ENCODE peak calls at places on chromosomes 16 and 17, in nine cellular contexts. One of them, this sample, is unnamed.

GRCh38 chr17:8080208-8080798 is 7.2 kb downstream of the ALOX12B start:
- ATAC-seq in sciatic nerve: peak; percentile 22
- ATAC-seq in activated CD8-positive, alpha-beta T cell treated with anti-CD3 and anti-CD28 coated beads for 36 hours: no peak
- ATAC-seq in right cardiac atrium: no peak
- ATAC-seq in activated T-cell treated with anti-CD3 and anti-CD28 coated beads, Interleukin-2, amount 50 U/mL, for 72 hours: no peak
- ATAC-seq in SK-N-SH treated with all-trans-retinoic acid at 6 μM for 48 hours: no peak
- ATAC-seq in heart left ventricle: no peak
- ATAC-seq in Panc1: peak; percentile 47
- ATAC-seq in memory B cell: no peak
- ATAC-seq in this sample: no peak

GRCh38 chr17:29838961-29839360 is 91.1 kb downstream of the SSH2 start:
- ATAC-seq in sciatic nerve: no peak
- ATAC-seq in activated CD8-positive, alpha-beta T cell treated with anti-CD3 and anti-CD28 coated beads for 36 hours: no peak
- ATAC-seq in right cardiac atrium: peak; percentile 19
- ATAC-seq in activated T-cell treated with anti-CD3 and anti-CD28 coated beads, Interleukin-2, amount 50 U/mL, for 72 hours: no peak
- ATAC-seq in SK-N-SH treated with all-trans-retinoic acid at 6 μM for 48 hours: peak; percentile 79
- ATAC-seq in heart left ventricle: peak; percentile 89
- ATAC-seq in Panc1: no peak
- ATAC-seq in memory B cell: no peak
- ATAC-seq in this sample: peak; percentile 19

GRCh38 chr16:56956756-56957155 is 5.0 kb upstream of the CETP start:
- ATAC-seq in sciatic nerve: no peak
- ATAC-seq in activated CD8-positive, alpha-beta T cell treated with anti-CD3 and anti-CD28 coated beads for 36 hours: peak; percentile 66
- ATAC-seq in right cardiac atrium: no peak
- ATAC-seq in activated T-cell treated with anti-CD3 and anti-CD28 coated beads, Interleukin-2, amount 50 U/mL, for 72 hours: no peak
- ATAC-seq in SK-N-SH treated with all-trans-retinoic acid at 6 μM for 48 hours: no peak
- ATAC-seq in heart left ventricle: no peak
- ATAC-seq in Panc1: no peak
- ATAC-seq in memory B cell: peak; percentile 60
- ATAC-seq in this sample: no peak

GRCh38 chr17:50107790-50108414 is 12.8 kb downstream of the PDK2 start:
- ATAC-seq in sciatic nerve: no peak
- ATAC-seq in activated CD8-positive, alpha-beta T cell treated with anti-CD3 and anti-CD28 coated beads for 36 hours: no peak
- ATAC-seq in right cardiac atrium: no peak
- ATAC-seq in activated T-cell treated with anti-CD3 and anti-CD28 coated beads, Interleukin-2, amount 50 U/mL, for 72 hours: no peak
- ATAC-seq in SK-N-SH treated with all-trans-retinoic acid at 6 μM for 48 hours: no peak
- ATAC-seq in heart left ventricle: no peak
- ATAC-seq in Panc1: no peak
- ATAC-seq in memory B cell: no peak
- ATAC-seq in this sample: peak; percentile 72

GRCh38 chr17:48261297-48261880 is 153.8 kb downstream of the SNX11 start:
- ATAC-seq in sciatic nerve: no peak
- ATAC-seq in activated CD8-positive, alpha-beta T cell treated with anti-CD3 and anti-CD28 coated beads for 36 hours: peak; percentile 62
- ATAC-seq in right cardiac atrium: no peak
- ATAC-seq in activated T-cell treated with anti-CD3 and anti-CD28 coated beads, Interleukin-2, amount 50 U/mL, for 72 hours: no peak
- ATAC-seq in SK-N-SH treated with all-trans-retinoic acid at 6 μM for 48 hours: peak; percentile 83
- ATAC-seq in heart left ventricle: peak; percentile 57
- ATAC-seq in Panc1: peak; percentile 87
- ATAC-seq in memory B cell: no peak
- ATAC-seq in this sample: no peak

GRCh38 chr17:82270651-82271050 is 2.8 kb downstream of the CSNK1D start:
- ATAC-seq in sciatic nerve: no peak
- ATAC-seq in activated CD8-positive, alpha-beta T cell treated with anti-CD3 and anti-CD28 coated beads for 36 hours: no peak
- ATAC-seq in right cardiac atrium: no peak
- ATAC-seq in activated T-cell treated with anti-CD3 and anti-CD28 coated beads, Interleukin-2, amount 50 U/mL, for 72 hours: no peak
- ATAC-seq in SK-N-SH treated with all-trans-retinoic acid at 6 μM for 48 hours: no peak
- ATAC-seq in heart left ventricle: no peak
- ATAC-seq in Panc1: no peak
- ATAC-seq in memory B cell: no peak
- ATAC-seq in this sample: no peak

GRCh38 chr17:35931794-35932419 is 1.3 kb upstream of the RDM1 start:
- ATAC-seq in sciatic nerve: peak; percentile 77
- ATAC-seq in activated CD8-positive, alpha-beta T cell treated with anti-CD3 and anti-CD28 coated beads for 36 hours: no peak
- ATAC-seq in right cardiac atrium: peak; percentile 66
- ATAC-seq in activated T-cell treated with anti-CD3 and anti-CD28 coated beads, Interleukin-2, amount 50 U/mL, for 72 hours: no peak
- ATAC-seq in SK-N-SH treated with all-trans-retinoic acid at 6 μM for 48 hours: peak; percentile 47
- ATAC-seq in heart left ventricle: no peak
- ATAC-seq in Panc1: no peak
- ATAC-seq in memory B cell: no peak
- ATAC-seq in this sample: no peak

GRCh38 chr16:29974291-29975133 is 844 bp downstream of the TAOK2 start:
- ATAC-seq in sciatic nerve: no peak
- ATAC-seq in activated CD8-positive, alpha-beta T cell treated with anti-CD3 and anti-CD28 coated beads for 36 hours: no peak
- ATAC-seq in right cardiac atrium: no peak
- ATAC-seq in activated T-cell treated with anti-CD3 and anti-CD28 coated beads, Interleukin-2, amount 50 U/mL, for 72 hours: no peak
- ATAC-seq in SK-N-SH treated with all-trans-retinoic acid at 6 μM for 48 hours: peak; percentile 11
- ATAC-seq in heart left ventricle: peak; percentile 64
- ATAC-seq in Panc1: no peak
- ATAC-seq in memory B cell: no peak
- ATAC-seq in this sample: peak; percentile 7

GRCh38 chr16:81863630-81864352 is 84.7 kb downstream of the PLCG2 start:
- ATAC-seq in sciatic nerve: no peak
- ATAC-seq in activated CD8-positive, alpha-beta T cell treated with anti-CD3 and anti-CD28 coated beads for 36 hours: no peak
- ATAC-seq in right cardiac atrium: no peak
- ATAC-seq in activated T-cell treated with anti-CD3 and anti-CD28 coated beads, Interleukin-2, amount 50 U/mL, for 72 hours: no peak
- ATAC-seq in SK-N-SH treated with all-trans-retinoic acid at 6 μM for 48 hours: no peak
- ATAC-seq in heart left ventricle: no peak
- ATAC-seq in Panc1: no peak
- ATAC-seq in memory B cell: peak; percentile 78
- ATAC-seq in this sample: no peak

GRCh38 chr16:88672776-88673175 is 9.9 kb upstream of the MVD start:
- ATAC-seq in sciatic nerve: no peak
- ATAC-seq in activated CD8-positive, alpha-beta T cell treated with anti-CD3 and anti-CD28 coated beads for 36 hours: no peak
- ATAC-seq in right cardiac atrium: peak; percentile 17
- ATAC-seq in activated T-cell treated with anti-CD3 and anti-CD28 coated beads, Interleukin-2, amount 50 U/mL, for 72 hours: no peak
- ATAC-seq in SK-N-SH treated with all-trans-retinoic acid at 6 μM for 48 hours: peak; percentile 80
- ATAC-seq in heart left ventricle: peak; percentile 19
- ATAC-seq in Panc1: peak; percentile 59
- ATAC-seq in memory B cell: no peak
- ATAC-seq in this sample: no peak

GRCh38 chr17:9842057-9842758 is 16.5 kb downstream of the GLP2R start:
- ATAC-seq in sciatic nerve: peak; percentile 85
- ATAC-seq in activated CD8-positive, alpha-beta T cell treated with anti-CD3 and anti-CD28 coated beads for 36 hours: no peak
- ATAC-seq in right cardiac atrium: peak; percentile 90
- ATAC-seq in activated T-cell treated with anti-CD3 and anti-CD28 coated beads, Interleukin-2, amount 50 U/mL, for 72 hours: no peak
- ATAC-seq in SK-N-SH treated with all-trans-retinoic acid at 6 μM for 48 hours: no peak
- ATAC-seq in heart left ventricle: peak; percentile 90
- ATAC-seq in Panc1: peak; percentile 56
- ATAC-seq in memory B cell: no peak
- ATAC-seq in this sample: no peak

GRCh38 chr16:17281052-17281451 is 189.7 kb downstream of the XYLT1 start:
- ATAC-seq in sciatic nerve: no peak
- ATAC-seq in activated CD8-positive, alpha-beta T cell treated with anti-CD3 and anti-CD28 coated beads for 36 hours: no peak
- ATAC-seq in right cardiac atrium: no peak
- ATAC-seq in activated T-cell treated with anti-CD3 and anti-CD28 coated beads, Interleukin-2, amount 50 U/mL, for 72 hours: no peak
- ATAC-seq in SK-N-SH treated with all-trans-retinoic acid at 6 μM for 48 hours: no peak
- ATAC-seq in heart left ventricle: no peak
- ATAC-seq in Panc1: no peak
- ATAC-seq in memory B cell: no peak
- ATAC-seq in this sample: peak; percentile 52

GRCh38 chr16:50011707-50012106 is 13.3 kb upstream of the CNEP1R1 start:
- ATAC-seq in sciatic nerve: no peak
- ATAC-seq in activated CD8-positive, alpha-beta T cell treated with anti-CD3 and anti-CD28 coated beads for 36 hours: no peak
- ATAC-seq in right cardiac atrium: no peak
- ATAC-seq in activated T-cell treated with anti-CD3 and anti-CD28 coated beads, Interleukin-2, amount 50 U/mL, for 72 hours: no peak
- ATAC-seq in SK-N-SH treated with all-trans-retinoic acid at 6 μM for 48 hours: no peak
- ATAC-seq in heart left ventricle: no peak
- ATAC-seq in Panc1: no peak
- ATAC-seq in memory B cell: no peak
- ATAC-seq in this sample: peak; percentile 32

GRCh38 chr16:77993111-77993571 is 29.2 kb upstream of the CLEC3A start:
- ATAC-seq in sciatic nerve: peak; percentile 81
- ATAC-seq in activated CD8-positive, alpha-beta T cell treated with anti-CD3 and anti-CD28 coated beads for 36 hours: no peak
- ATAC-seq in right cardiac atrium: peak; percentile 70
- ATAC-seq in activated T-cell treated with anti-CD3 and anti-CD28 coated beads, Interleukin-2, amount 50 U/mL, for 72 hours: no peak
- ATAC-seq in SK-N-SH treated with all-trans-retinoic acid at 6 μM for 48 hours: peak; percentile 55
- ATAC-seq in heart left ventricle: peak; percentile 71
- ATAC-seq in Panc1: no peak
- ATAC-seq in memory B cell: no peak
- ATAC-seq in this sample: no peak

GRCh38 chr17:73901661-73902415 is 257.6 kb upstream of the SDK2 start:
- ATAC-seq in sciatic nerve: peak; percentile 68
- ATAC-seq in activated CD8-positive, alpha-beta T cell treated with anti-CD3 and anti-CD28 coated beads for 36 hours: peak; percentile 67
- ATAC-seq in right cardiac atrium: peak; percentile 81
- ATAC-seq in activated T-cell treated with anti-CD3 and anti-CD28 coated beads, Interleukin-2, amount 50 U/mL, for 72 hours: peak; percentile 59
- ATAC-seq in SK-N-SH treated with all-trans-retinoic acid at 6 μM for 48 hours: no peak
- ATAC-seq in heart left ventricle: peak; percentile 72
- ATAC-seq in Panc1: no peak
- ATAC-seq in memory B cell: peak; percentile 60
- ATAC-seq in this sample: peak; percentile 71

GRCh38 chr17:66749217-66749832 is 85.6 kb upstream of the CACNG5 start:
- ATAC-seq in sciatic nerve: no peak
- ATAC-seq in activated CD8-positive, alpha-beta T cell treated with anti-CD3 and anti-CD28 coated beads for 36 hours: no peak
- ATAC-seq in right cardiac atrium: no peak
- ATAC-seq in activated T-cell treated with anti-CD3 and anti-CD28 coated beads, Interleukin-2, amount 50 U/mL, for 72 hours: no peak
- ATAC-seq in SK-N-SH treated with all-trans-retinoic acid at 6 μM for 48 hours: no peak
- ATAC-seq in heart left ventricle: no peak
- ATAC-seq in Panc1: no peak
- ATAC-seq in memory B cell: no peak
- ATAC-seq in this sample: no peak

GRCh38 chr16:72172105-72173034 is at the start of gene PMFBP1:
- ATAC-seq in sciatic nerve: peak; percentile 87
- ATAC-seq in activated CD8-positive, alpha-beta T cell treated with anti-CD3 and anti-CD28 coated beads for 36 hours: peak; percentile 84
- ATAC-seq in right cardiac atrium: peak; percentile 56
- ATAC-seq in activated T-cell treated with anti-CD3 and anti-CD28 coated beads, Interleukin-2, amount 50 U/mL, for 72 hours: peak; percentile 89
- ATAC-seq in SK-N-SH treated with all-trans-retinoic acid at 6 μM for 48 hours: peak; percentile 52
- ATAC-seq in heart left ventricle: peak; percentile 79
- ATAC-seq in Panc1: no peak
- ATAC-seq in memory B cell: peak; percentile 94
- ATAC-seq in this sample: peak; percentile 96